ENCODE peak calls at places on chromosomes 4 and X, in six cellular contexts. A is WTC11, N is progenitor cell of endocrine pancreas, D is posterior vena cava, W is retinal pigment epithelial cell, X is Right ventricle myocardium superior. E is an unnamed sample.

GRCh38 chr4:96986800-96987199 is 1146.9 kb downstream of the PDHA2 start:
- DNase-seq in D (no peak), X (no peak), W (no peak), N (no peak), A (no peak), E (no peak)

GRCh38 chr4:40316333-40316781 is 18.8 kb upstream of the CHRNA9 start:
- DNase-seq in N (no peak), W (peak; percentile 82), X (no peak), D (no peak), A (no peak), E (no peak)

GRCh38 chr4:137775701-137776100 is 243.4 kb upstream of the PCDH18 start:
- DNase-seq in X (no peak), W (no peak), D (no peak), N (no peak), A (no peak), E (no peak)

GRCh38 chr4:124685851-124686250 is 26.7 kb downstream of the ANKRD50 start:
- DNase-seq in X (no peak), D (no peak), W (peak; percentile 10), N (no peak), A (no peak), E (no peak)

GRCh38 chr4:113645771-113646455 is 115.6 kb downstream of the CAMK2D start:
- DNase-seq in A (no peak), N (no peak), X (no peak), W (no peak), D (no peak), E (no peak)

GRCh38 chr4:42954925-42955669 is 62.6 kb downstream of the GRXCR1 start:
- DNase-seq in W (peak; percentile 32), X (peak; percentile 49), A (no peak), N (no peak), D (no peak), E (no peak)

GRCh38 chrX:20414066-20414465 is 147.4 kb upstream of the RPS6KA3 start:
- DNase-seq in X (no peak), A (no peak), D (no peak), N (no peak), W (no peak), E (no peak)

GRCh38 chr4:1832690-1833089 is 23.3 kb downstream of the LETM1 start:
- DNase-seq in N (no peak), D (peak; percentile 72), W (no peak), X (no peak), A (no peak), E (no peak)

GRCh38 chr4:138341739-138342415 is 99.7 kb upstream of the SLC7A11 start:
- DNase-seq in N (no peak), D (no peak), X (no peak), A (no peak), W (no peak), E (no peak)

GRCh38 chr4:149896428-149896827 is 80.8 kb upstream of the IQCM start:
- DNase-seq in D (no peak), A (peak; percentile 21), X (no peak), N (no peak), W (peak; percentile 26), E (no peak)

GRCh38 chr4:15676039-15676438 is 5.6 kb upstream of the FAM200B start:
- DNase-seq in W (no peak), N (no peak), A (no peak), X (no peak), D (no peak), E (no peak)

GRCh38 chr4:155529197-155529596 is 137.5 kb upstream of the GUCY1A1 start:
- DNase-seq in D (no peak), X (no peak), A (peak; percentile 29), W (no peak), N (no peak), E (no peak)

GRCh38 chr4:140870427-140870826 is 114.2 kb upstream of the TBC1D9 start:
- DNase-seq in A (no peak), W (no peak), N (no peak), X (no peak), D (no peak), E (no peak)

GRCh38 chr4:90318208-90318607 is 191.0 kb downstream of the CCSER1 start:
- DNase-seq in W (peak; percentile 55), A (no peak), D (no peak), X (no peak), N (no peak), E (no peak)

GRCh38 chr4:20126906-20127305 is 124.8 kb upstream of the SLIT2 start:
- DNase-seq in X (no peak), N (no peak), W (no peak), A (no peak), D (no peak), E (no peak)

GRCh38 chr4:3291969-3292570 is 751 bp upstream of the RGS12 start:
- DNase-seq in W (no peak), D (peak; percentile 90), X (peak; percentile 83), N (peak; percentile 39), A (peak; percentile 43), E (no peak)

GRCh38 chr4:121072080-121072835 is at the start of gene NDNF:
- DNase-seq in D (peak; percentile 82), W (no peak), A (peak; percentile 52), X (peak; percentile 57), N (peak; percentile 27), E (no peak)